ENCODE peak calls at places on chromosomes 4 and X, in six cellular contexts. M is A549, A is NB4, J is tibial nerve, F is IMR-90, O is lower leg skin. W is an unnamed sample.

GRCh38 chr4:81214518-81215218 is 354 bp downstream of the PRKG2 start:
- DNase-seq in F (peak), A (no peak), M (no peak), J (no peak), O (no peak), W (no peak)

GRCh38 chr4:99875073-99875472 is 19.2 kb downstream of the LAMTOR3 start:
- DNase-seq in M (no peak), F (no peak), O (no peak), A (no peak), J (no peak), W (no peak)

GRCh38 chrX:45842916-45843315 is 642.2 kb upstream of the DIPK2B start:
- DNase-seq in F (no peak), A (no peak), J (no peak), O (no peak), M (no peak), W (no peak)

GRCh38 chr4:16532240-16532990 is 306.1 kb upstream of the TAPT1 start:
- DNase-seq in O (peak), M (no peak), A (peak), F (peak), J (peak), W (no peak)

GRCh38 chrX:129908636-129909035 is 2.7 kb downstream of the UTP14A start:
- DNase-seq in O (no peak), F (no peak), A (no peak), J (no peak), M (no peak), W (no peak)

GRCh38 chr4:153137168-153137567 is 67.1 kb upstream of the TRIM2 start:
- DNase-seq in A (peak), M (peak), F (peak), J (no peak), O (peak), W (no peak)

GRCh38 chr4:165630671-165631070 is 242.4 kb upstream of the TLL1 start:
- DNase-seq in O (no peak), M (no peak), F (no peak), J (no peak), A (no peak), W (no peak)

GRCh38 chrX:19990225-19990518 is 689 bp downstream of the BCLAF3 start:
- DNase-seq in F (no peak), M (peak), J (no peak), A (peak), O (no peak), W (no peak)

GRCh38 chr4:164955107-164955805 is 22.2 kb downstream of the TRIM61 start:
- DNase-seq in F (no peak), A (no peak), O (no peak), J (no peak), M (no peak), W (no peak)

GRCh38 chr4:150242820-150243458 is 164.7 kb downstream of the DCLK2 start:
- DNase-seq in F (peak), M (peak), J (peak), A (peak), O (no peak), W (peak)

GRCh38 chr4:15400911-15401671 is 26.7 kb upstream of the C1QTNF7 start:
- DNase-seq in F (peak), O (peak), A (peak), J (peak), M (no peak), W (no peak)

GRCh38 chr4:15232725-15233597 is 194.9 kb upstream of the C1QTNF7 start:
- DNase-seq in F (peak), J (no peak), A (no peak), M (no peak), O (no peak), W (no peak)

GRCh38 chr4:185662030-185662778 is 126.9 kb upstream of the PDLIM3 start:
- DNase-seq in O (no peak), J (no peak), M (no peak), A (no peak), F (no peak), W (no peak)

GRCh38 chr4:128358903-128359260 is 71.3 kb upstream of the PGRMC2 start:
- DNase-seq in M (no peak), O (no peak), F (no peak), A (no peak), J (no peak), W (no peak)

GRCh38 chr4:122383341-122383740 is 4.5 kb downstream of the ADAD1 start:
- DNase-seq in M (no peak), O (no peak), A (no peak), J (no peak), F (no peak), W (no peak)

GRCh38 chrX:40104649-40105015 is 6.9 kb upstream of the BCOR start:
- DNase-seq in A (peak), J (no peak), F (peak), M (peak), O (no peak), W (no peak)

GRCh38 chrX:112753116-112753515 is 73.4 kb upstream of the LHFPL1 start:
- DNase-seq in M (no peak), A (no peak), F (no peak), J (no peak), O (no peak), W (no peak)
- TF ChIP-seq POLR2A in M (no peak), A (no peak), F (no peak), J (no peak), O (no peak), W (no peak)

DNA sequence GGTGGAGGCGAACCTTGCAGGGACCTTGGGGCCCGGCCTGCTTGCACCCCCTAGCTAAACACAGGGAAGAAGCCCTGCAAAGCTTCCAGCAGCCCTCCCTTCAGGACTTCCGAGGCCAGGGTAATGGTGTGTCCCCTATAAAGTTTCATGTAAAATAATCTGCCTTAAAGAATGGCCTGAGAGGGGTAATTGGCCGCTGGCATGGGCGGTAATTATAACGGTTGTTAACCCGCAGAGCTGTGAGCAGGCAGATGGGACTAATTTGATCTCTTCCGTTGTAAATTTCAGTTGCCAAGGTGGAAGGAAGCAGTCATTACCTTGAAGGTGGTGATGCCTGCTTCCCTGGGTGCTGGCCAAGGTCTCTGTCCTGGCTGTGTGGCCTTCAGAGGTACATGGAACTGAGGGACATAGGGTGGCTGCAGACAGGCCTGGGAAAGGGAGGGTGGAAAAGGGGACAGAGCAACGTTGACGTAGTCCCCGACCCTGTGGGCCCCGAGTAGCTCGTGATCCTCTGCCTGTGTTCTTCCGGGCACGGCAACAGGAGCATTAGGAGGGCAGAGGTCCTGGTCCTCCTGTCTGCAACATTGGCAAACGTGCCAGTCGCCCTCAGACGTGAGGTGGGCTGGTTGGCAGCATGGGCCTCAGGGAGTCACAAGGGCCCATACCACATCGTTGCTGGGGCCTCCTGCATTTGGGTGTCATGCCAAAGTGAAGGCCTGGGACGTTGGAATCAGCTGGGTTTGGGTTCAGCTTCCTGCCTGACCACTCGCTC is 92.0 kb downstream of the PSAPL1 start:
- DNase-seq in J (no peak), F (no peak), O (no peak), M (no peak), A (no peak), W (no peak)
- TF ChIP-seq POLR2A in J (no peak), F (no peak), O (no peak), M (no peak), A (no peak), W (no peak)

GRCh38 chrX:100643943-100644587 is at the start of gene SRPX2:
- DNase-seq in F (peak), J (peak), A (peak), M (peak), O (peak), W (no peak)
- TF ChIP-seq POLR2A in F (peak), J (peak), A (no peak), M (no peak), O (no peak), W (no peak)

DNA sequence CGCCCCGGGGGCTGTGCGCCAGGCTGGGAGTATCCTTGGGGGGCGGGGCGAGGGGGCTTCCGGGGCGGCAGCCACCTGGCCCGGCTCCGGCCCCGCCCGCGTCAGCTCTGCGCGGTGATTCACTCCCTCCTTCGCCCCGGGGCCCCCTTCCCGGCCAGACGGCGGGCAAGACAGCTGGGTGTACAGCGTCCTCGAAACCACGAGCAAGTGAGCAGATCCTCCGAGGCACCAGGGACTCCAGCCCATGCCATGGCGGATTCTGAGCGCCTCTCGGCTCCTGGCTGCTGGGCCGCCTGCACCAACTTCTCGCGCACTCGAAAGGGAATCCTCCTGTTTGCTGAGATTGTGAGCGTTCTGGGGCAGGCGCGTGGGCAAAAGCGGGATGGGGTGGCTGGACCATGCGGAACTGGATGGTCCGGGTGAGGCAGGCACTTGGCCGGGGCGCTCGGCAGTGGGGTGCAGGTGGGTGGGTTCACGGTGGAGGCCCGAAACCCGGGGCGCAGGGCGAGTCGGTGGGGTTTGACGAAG is at the start of gene PLP2:
- DNase-seq in M (no peak), A (peak), F (peak), O (no peak), J (no peak), W (no peak)
- TF ChIP-seq POLR2A in M (peak), A (peak), F (peak), O (no peak), J (no peak), W (peak)

W was measured in esophagus muscularis mucosa.